ENCODE peak calls at places on chromosome 14, in four cellular contexts. U, O, N and M are unnamed samples.
A peak's percentile ranks its signal among the peaks of the same experiment; 100 is the strongest.

GRCh38 chr14:51219473-51220448 is 20.3 kb upstream of the TMX1 start:
- DNase-seq in U (no peak), O (peak; percentile 7), N (peak; percentile 7), M (peak; percentile 54)

GRCh38 chr14:50619569-50620141 is 48.5 kb downstream of the SAV1 start:
- DNase-seq in U (no peak), O (peak; percentile 17), N (peak; percentile 38), M (peak; percentile 65)

GRCh38 chr14:104936361-104937155 is 11.9 kb downstream of the PLD4 start:
- DNase-seq in U (no peak), O (no peak), N (no peak), M (no peak)

GRCh38 chr14:59215353-59215752 is 26.9 kb downstream of the DAAM1 start:
- DNase-seq in U (no peak), O (no peak), N (peak; percentile 78), M (peak; percentile 77)

GRCh38 chr14:33765251-33765650 is 185.6 kb downstream of the EGLN3 start:
- DNase-seq in U (no peak), O (peak; percentile 6), N (no peak), M (no peak)

GRCh38 chr14:27528328-27528727 is 930.5 kb upstream of the NOVA1 start:
- DNase-seq in U (no peak), O (peak; percentile 2), N (peak; percentile 21), M (no peak)

GRCh38 chr14:37048666-37049071 is 123.7 kb downstream of the SLC25A21 start:
- DNase-seq in U (no peak), O (no peak), N (no peak), M (peak; percentile 20)

GRCh38 chr14:102928412-102929348 is 6.2 kb downstream of the AMN start:
- DNase-seq in U (no peak), O (no peak), N (no peak), M (peak; percentile 5)

GRCh38 chr14:43003845-43004244 is 1397.2 kb downstream of the LRFN5 start:
- DNase-seq in U (no peak), O (no peak), N (peak; percentile 13), M (peak; percentile 1)

GRCh38 chr14:43872222-43872621 is 634.9 kb downstream of the FSCB start:
- DNase-seq in U (peak; percentile 34), O (no peak), N (no peak), M (no peak)

GRCh38 chr14:72901361-72901760 is 7.5 kb upstream of the DPF3 start:
- DNase-seq in U (no peak), O (no peak), N (no peak), M (no peak)

GRCh38 chr14:36495666-36496065 is 24.4 kb downstream of the NKX2-1 start:
- DNase-seq in U (no peak), O (no peak), N (no peak), M (no peak)

GRCh38 chr14:103627073-103628025 is 1.7 kb upstream of the KLC1 start:
- DNase-seq in U (no peak), O (no peak), N (no peak), M (no peak)

GRCh38 chr14:49105512-49105911 is 480.7 kb downstream of the RPS29 start:
- DNase-seq in U (no peak), O (no peak), N (no peak), M (no peak)

DNA sequence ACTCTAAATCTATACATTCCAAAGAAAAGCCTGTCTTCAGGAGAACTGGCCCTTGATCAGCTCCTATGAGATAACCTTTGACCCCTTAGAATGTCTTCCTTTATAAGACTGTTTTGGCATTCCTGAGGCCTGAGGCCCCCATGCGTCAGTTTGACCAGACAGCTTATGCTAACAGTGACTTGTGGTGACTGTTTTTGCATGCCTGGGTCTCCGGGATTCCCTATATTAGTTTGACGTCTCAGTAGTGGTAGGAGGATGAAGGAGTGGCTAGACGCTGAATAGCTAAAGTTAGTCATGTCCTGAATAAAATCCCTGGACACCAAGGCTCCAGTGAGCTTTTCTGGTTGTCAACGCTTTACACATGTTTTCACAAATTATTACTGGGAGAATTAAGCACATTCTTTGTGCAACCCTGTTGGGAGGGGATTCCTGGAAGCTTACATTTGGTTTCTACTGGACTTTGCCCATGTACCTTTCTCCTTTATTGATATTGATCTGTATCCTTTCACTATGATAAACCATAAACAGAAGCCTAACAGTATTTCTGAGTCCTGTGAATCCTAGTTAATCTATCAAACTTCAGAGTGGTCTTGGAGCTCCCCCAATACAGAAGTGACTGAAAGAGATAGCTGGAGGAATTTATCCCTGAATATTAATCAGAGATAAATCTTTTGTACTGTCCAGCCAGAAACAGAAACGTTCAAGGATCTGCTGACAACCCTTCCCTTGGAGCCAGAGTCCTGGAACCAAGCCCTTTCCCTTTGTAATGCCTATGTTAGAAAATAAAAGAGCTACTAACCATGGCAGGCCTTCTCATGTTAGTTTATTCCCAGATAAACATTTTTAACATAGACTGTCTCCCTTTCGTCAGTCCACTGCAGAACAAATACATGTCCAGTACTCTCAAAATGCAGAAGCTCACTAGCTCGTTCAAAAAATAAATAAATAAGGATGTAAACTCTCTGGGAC is 479.2 kb downstream of the RPS29 start:
- DNase-seq in U (no peak), O (no peak), N (no peak), M (peak; percentile 47)
- TF ChIP-seq MAFK in U (no peak), O (no peak), N (no peak), M (no peak)

DNA sequence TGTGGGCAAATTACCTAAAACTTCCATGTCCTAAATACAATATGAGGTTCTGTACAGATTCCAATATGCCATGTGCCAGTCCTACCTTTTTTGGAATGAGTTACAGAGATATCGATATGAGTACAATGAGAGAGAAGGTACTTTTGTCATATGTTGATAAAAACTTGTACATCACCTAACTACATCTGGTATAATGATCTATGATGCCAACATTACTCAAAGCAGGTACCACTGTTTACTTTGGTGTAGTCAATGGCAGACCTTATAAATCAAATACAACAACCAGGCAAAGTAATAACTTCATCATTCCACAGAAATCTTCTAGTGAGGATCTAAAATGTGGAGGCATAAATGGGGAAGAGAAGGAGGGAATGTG is 12.7 kb downstream of the TEP1 start:
- DNase-seq in U (no peak), O (no peak), N (no peak), M (no peak)
- H3K9ac ChIP-seq in U (no peak overlapping the region), O (no peak overlapping the region), N (no peak overlapping the region), M (no peak overlapping the region)

GRCh38 chr14:28756896-28757570 is 9.6 kb upstream of the FOXG1 start:
- DNase-seq in U (no peak), O (no peak), N (peak; percentile 72), M (peak; percentile 54)
- TF ChIP-seq MAFK in U (no peak), O (no peak), N (no peak), M (no peak)

GRCh38 chr14:68211421-68211820 is 391.8 kb downstream of the RAD51B start:
- DNase-seq in U (no peak), O (no peak), N (no peak), M (no peak)
- H3K9ac ChIP-seq in U (no peak overlapping the region), O (no peak overlapping the region), N (no peak overlapping the region), M (peak overlapping the region; percentile 11)

DNA sequence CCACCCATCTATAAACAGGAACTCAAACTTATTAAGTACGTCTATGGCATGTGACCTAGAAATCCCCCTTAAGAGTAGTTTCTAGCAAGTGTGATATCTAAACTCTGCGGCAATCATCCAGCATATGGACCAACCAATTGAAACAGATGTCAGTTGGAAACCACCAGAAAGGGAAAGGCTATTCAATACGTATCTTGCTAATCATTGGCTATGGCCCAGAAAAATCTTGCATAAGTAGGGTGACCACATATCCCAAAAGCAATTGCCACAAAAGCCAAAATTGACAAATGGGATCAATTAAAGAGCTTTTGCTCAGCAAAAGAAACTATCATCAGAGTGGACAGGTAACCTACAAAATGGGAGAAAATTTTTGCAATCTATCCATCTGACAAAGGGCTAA is 24.2 kb downstream of the SYNJ2BP start:
- DNase-seq in U (no peak), O (no peak), N (no peak), M (no peak)
- TF ChIP-seq MAFK in U (no peak), O (no peak), N (no peak), M (no peak)

GRCh38 chr14:97975960-97976359 is 1178.8 kb downstream of the VRK1 start:
- DNase-seq in U (no peak), O (no peak), N (no peak), M (no peak)

GRCh38 chr14:97978336-97978735 is 1181.2 kb downstream of the VRK1 start:
- DNase-seq in U (peak; percentile 73), O (peak; percentile 2), N (no peak), M (no peak)

GRCh38 chr14:97977711-97978261 is 1180.6 kb downstream of the VRK1 start:
- DNase-seq in U (no peak), O (no peak), N (no peak), M (no peak)

GRCh38 chr14:97976861-97977260 is 1179.7 kb downstream of the VRK1 start:
- DNase-seq in U (no peak), O (no peak), N (no peak), M (no peak)
- H3K9ac ChIP-seq in U (no peak overlapping the region), O (no peak overlapping the region), N (no peak overlapping the region), M (no peak overlapping the region)

GRCh38 chr14:54691525-54692260 is 124.8 kb downstream of the SAMD4A start:
- DNase-seq in U (peak; percentile 53), O (peak; percentile 60), N (peak; percentile 70), M (peak; percentile 69)

GRCh38 chr14:54690887-54691286 is 124.0 kb downstream of the SAMD4A start:
- DNase-seq in U (no peak), O (no peak), N (no peak), M (no peak)

GRCh38 chr14:54688229-54688628 is 121.3 kb downstream of the SAMD4A start:
- DNase-seq in U (no peak), O (no peak), N (no peak), M (no peak)

GRCh38 chr14:54687750-54688119 is 120.8 kb downstream of the SAMD4A start:
- DNase-seq in U (no peak), O (no peak), N (no peak), M (no peak)

GRCh38 chr14:54689928-54690327 is 123.0 kb downstream of the SAMD4A start:
- DNase-seq in U (no peak), O (no peak), N (no peak), M (no peak)
- TF ChIP-seq MAFK in U (no peak), O (no peak), N (no peak), M (no peak)

GRCh38 chr14:55801121-55801520 is 221.1 kb downstream of the KTN1 start:
- DNase-seq in U (no peak), O (no peak), N (no peak), M (no peak)

GRCh38 chr14:55803506-55804197 is 223.6 kb downstream of the KTN1 start:
- DNase-seq in U (no peak), O (no peak), N (no peak), M (no peak)

GRCh38 chr14:55804198-55804553 is 224.2 kb downstream of the KTN1 start:
- DNase-seq in U (no peak), O (no peak), N (no peak), M (no peak)

GRCh38 chr14:55805250-55805649 is 225.2 kb downstream of the KTN1 start:
- DNase-seq in U (no peak), O (no peak), N (no peak), M (no peak)

GRCh38 chr14:55802986-55803431 is 223.0 kb downstream of the KTN1 start:
- DNase-seq in U (no peak), O (peak; percentile 6), N (peak; percentile 69), M (peak; percentile 31)
- H3K9ac ChIP-seq in U (no peak overlapping the region), O (no peak overlapping the region), N (no peak overlapping the region), M (no peak overlapping the region)